ENCODE peak calls at places on chromosomes 2 and 18, in six cellular contexts. G is adrenal gland, A is transverse colon, R is NB4, C is OCI-LY7, O is fibroblast of lung. B is an unnamed sample.

GRCh38 chr2:18050001-18050400 is 171.5 kb downstream of the KCNS3 start:
- DNase-seq in G (no peak), A (no peak), R (no peak), C (no peak), O (no peak), B (no peak)

GRCh38 chr2:240136013-240136670 is at the start of gene COPS9:
- DNase-seq in G (peak), A (peak), R (peak), C (peak), O (peak), B (peak)

GRCh38 chr2:240556553-240557100 is 1.2 kb downstream of the ANKMY1 start:
- DNase-seq in G (peak), A (peak), R (peak), C (peak), O (peak), B (peak)

GRCh38 chr2:233084488-233084887 is 24.3 kb downstream of the INPP5D start:
- DNase-seq in G (peak), A (peak), R (peak), C (peak), O (no peak), B (peak)

GRCh38 chr18:77559274-77559910 is 309.7 kb downstream of the GALR1 start:
- DNase-seq in G (no peak), A (no peak), R (no peak), C (no peak), O (no peak), B (no peak)

GRCh38 chr2:238887616-238888015 is 39.7 kb downstream of the TWIST2 start:
- DNase-seq in G (no peak), A (no peak), R (no peak), C (no peak), O (no peak), B (no peak)

GRCh38 chr18:35705988-35706387 is 124.4 kb downstream of the GALNT1 start:
- DNase-seq in G (no peak), A (no peak), R (no peak), C (no peak), O (no peak), B (no peak)

GRCh38 chr2:195451160-195451559 is 205.9 kb upstream of the SLC39A10 start:
- DNase-seq in G (no peak), A (no peak), R (no peak), C (no peak), O (peak), B (no peak)

GRCh38 chr2:98282109-98282508 is 64.1 kb upstream of the CNGA3 start:
- DNase-seq in G (no peak), A (no peak), R (no peak), C (no peak), O (no peak), B (no peak)

GRCh38 chr2:190123956-190124355 is 61.4 kb upstream of the MSTN start:
- DNase-seq in G (no peak), A (no peak), R (no peak), C (no peak), O (no peak), B (no peak)

GRCh38 chr2:234932591-234933168 is 19.1 kb upstream of the SH3BP4 start:
- DNase-seq in G (no peak), A (no peak), R (no peak), C (no peak), O (no peak), B (no peak)

GRCh38 chr2:64330281-64330680 is 123.7 kb upstream of the LGALSL start:
- DNase-seq in G (no peak), A (no peak), R (no peak), C (no peak), O (no peak), B (no peak)

GRCh38 chr18:22613788-22614187 is 196.1 kb upstream of the CTAGE1 start:
- DNase-seq in G (no peak), A (no peak), R (no peak), C (no peak), O (no peak), B (no peak)

GRCh38 chr2:120005834-120006521 is 6.9 kb upstream of the EPB41L5 start:
- DNase-seq in G (no peak), A (no peak), R (no peak), C (peak), O (no peak), B (no peak)

GRCh38 chr2:130870779-130871178 is 34.1 kb downstream of the ARHGEF4 start:
- DNase-seq in G (no peak), A (no peak), R (no peak), C (no peak), O (no peak), B (no peak)

DNA sequence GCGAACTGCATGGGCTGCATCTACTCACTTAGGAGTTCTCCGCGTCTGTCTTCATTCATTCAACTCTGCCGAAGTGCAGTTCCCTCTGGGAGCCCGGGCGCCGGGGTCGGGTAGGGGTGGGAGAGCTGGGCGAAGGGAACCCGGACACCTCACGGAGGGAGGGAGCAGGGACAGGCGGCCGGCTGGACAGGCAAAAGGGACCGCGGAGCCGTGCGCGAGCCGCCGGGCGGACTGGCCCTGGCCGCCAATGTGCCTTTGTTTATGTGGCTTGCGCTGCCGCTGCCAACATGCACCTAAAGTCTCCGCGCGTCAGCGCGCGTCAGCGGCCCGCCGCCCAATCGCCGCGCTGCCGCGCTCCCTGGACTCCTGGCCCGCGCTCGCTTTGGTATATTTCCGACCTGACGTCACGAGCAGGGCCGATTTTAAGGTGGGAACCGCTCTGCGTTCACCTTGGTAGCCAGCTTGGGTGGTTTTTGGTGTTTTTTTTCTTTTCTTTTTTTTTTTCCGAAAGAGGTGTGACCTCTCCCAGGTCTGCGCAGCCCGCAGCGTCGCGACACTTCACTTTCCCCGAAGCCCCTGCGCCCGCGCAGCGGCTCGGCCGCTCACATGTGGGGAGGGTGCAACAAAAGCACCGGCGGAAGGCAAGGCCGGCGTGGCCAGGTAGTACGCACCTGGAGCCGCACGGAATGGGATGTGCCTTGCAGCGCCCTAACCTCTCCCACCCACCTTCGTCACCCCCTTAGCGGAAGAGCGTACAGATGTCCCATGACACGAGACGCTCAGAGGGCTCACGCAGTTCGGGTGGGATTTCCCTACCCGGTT is at the start of gene NR4A2:
- DNase-seq in G (peak), A (peak), R (peak), C (no peak), O (peak), B (peak)
- TF ChIP-seq CTCF in G (no peak), A (no peak), R (no peak), C (no peak), O (no peak), B (no peak)

DNA sequence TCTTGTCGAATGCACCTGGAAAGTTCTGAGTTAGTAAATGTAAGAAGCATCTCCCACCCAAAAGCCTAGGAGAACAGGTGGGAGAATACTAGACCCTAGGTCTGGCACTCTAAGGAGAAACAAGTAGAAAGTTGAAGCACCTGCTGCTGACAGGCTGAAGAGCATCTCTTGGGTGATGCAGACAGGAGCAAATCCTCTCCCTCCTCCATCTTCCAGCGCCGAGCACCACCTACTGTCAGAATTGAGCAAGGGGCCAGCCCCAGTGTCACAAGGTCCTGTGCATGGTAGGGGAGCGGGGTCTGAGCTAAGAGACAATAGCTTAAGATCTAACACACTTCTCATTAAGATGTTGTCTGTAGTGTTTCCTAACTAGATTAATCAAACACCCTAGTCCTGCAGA is 52.9 kb downstream of the HK2 start:
- DNase-seq in G (no peak), A (no peak), R (no peak), C (no peak), O (no peak), B (no peak)
- TF ChIP-seq CTCF in G (no peak), A (no peak), R (no peak), C (peak), O (no peak), B (no peak)

GRCh38 chr2:155842103-155842502 is 490.4 kb downstream of the NR4A2 start:
- DNase-seq in G (no peak), A (no peak), R (no peak), C (no peak), O (no peak), B (no peak)
- TF ChIP-seq CTCF in G (no peak), A (no peak), R (no peak), C (no peak), O (no peak), B (no peak)

DNA sequence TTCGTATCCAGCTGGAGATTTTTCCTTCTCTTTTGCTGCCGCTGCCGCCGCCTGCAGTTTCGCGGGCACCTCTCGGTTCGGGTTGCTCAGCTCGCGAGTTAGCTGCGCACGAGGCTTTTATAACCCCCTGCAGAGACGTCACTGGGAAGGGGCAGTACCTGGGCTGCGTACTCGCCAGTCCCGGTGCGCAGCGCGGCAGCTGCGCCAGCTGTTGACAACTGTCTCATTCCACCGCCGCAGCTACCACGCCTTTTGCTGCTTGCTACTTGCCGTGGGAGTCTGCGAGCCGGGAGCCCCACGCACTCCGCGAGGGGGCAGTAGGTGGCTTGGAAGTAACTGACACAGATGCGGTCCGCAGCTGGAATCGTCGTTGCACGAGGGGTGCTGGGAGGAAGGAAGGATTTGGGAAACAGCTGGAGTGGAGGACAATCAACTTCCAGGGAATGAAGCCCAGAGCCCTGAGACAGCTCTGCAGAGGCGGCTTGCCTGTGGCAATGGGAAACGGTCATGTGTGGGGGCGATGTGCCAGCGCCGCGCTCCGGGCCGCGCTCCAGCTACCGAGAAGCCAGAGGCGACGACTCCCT is at the start of gene TACR1:
- DNase-seq in G (peak), A (peak), R (peak), C (no peak), O (peak), B (no peak)
- TF ChIP-seq CTCF in G (peak), A (peak), R (no peak), C (peak), O (peak), B (no peak)

GRCh38 chr2:237574894-237575868 is 8.8 kb downstream of the PRLH start:
- DNase-seq in G (no peak), A (peak), R (no peak), C (no peak), O (no peak), B (no peak)
- TF ChIP-seq CTCF in G (no peak), A (no peak), R (no peak), C (no peak), O (no peak), B (no peak)

GRCh38 chr2:74462786-74463105 is 2.4 kb downstream of the MOGS start:
- DNase-seq in G (no peak), A (no peak), R (no peak), C (no peak), O (no peak), B (no peak)

GRCh38 chr2:74462054-74462785 is 3.0 kb downstream of the MOGS start:
- DNase-seq in G (no peak), A (no peak), R (no peak), C (no peak), O (no peak), B (no peak)

GRCh38 chr2:74458957-74459290 is 686 bp downstream of the WBP1 start:
- DNase-seq in G (no peak), A (no peak), R (no peak), C (no peak), O (peak), B (no peak)

GRCh38 chr2:74459377-74460118 is 1.3 kb downstream of the WBP1 start:
- DNase-seq in G (no peak), A (no peak), R (no peak), C (no peak), O (no peak), B (no peak)

DNA sequence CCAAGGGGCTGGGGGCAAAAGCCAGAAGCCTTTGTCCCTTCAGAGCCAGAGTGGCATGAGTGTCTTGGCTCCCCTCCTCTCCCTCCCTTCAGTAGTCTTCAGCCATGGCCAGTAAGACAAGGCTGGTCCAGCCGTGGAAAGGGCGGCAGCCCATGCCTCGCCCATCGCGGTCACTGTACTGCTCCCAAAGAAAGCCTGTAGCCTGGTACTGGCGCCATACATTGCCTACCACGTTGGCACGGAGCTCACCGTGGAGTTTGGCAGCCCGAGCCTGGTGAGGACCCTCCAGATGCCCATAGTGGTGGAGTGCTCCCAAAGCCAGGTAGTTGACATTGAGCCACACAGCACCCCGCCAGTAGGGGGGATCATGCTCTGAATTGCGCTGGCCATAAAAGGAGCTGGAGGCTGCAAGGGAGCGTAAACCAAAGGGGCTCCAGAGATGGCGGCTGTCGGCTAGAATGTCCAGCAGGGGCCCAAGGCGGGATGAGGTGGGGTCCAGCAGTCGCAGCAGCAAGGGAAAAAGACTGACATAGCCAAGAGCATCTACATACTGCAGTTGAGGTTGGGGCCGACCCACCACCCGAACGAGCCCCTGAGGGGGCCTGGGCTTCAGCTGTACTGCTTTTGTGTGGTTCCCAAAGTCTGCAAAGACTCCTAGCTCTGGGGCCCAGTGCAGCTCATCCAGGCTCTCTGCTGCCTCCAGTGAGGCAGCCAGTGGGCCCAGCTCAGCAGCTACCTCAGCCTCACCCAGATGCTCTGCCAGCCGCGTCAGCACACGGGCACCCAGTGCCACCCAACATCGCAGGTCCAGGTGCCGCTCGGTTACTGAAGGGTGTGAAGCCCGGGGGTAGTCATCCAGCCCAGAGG is 3.2 kb downstream of the WBP1 start:
- DNase-seq in G (no peak), A (no peak), R (peak), C (peak), O (no peak), B (no peak)
- TF ChIP-seq CTCF in G (peak), A (no peak), R (peak), C (peak), O (no peak), B (no peak)

DNA sequence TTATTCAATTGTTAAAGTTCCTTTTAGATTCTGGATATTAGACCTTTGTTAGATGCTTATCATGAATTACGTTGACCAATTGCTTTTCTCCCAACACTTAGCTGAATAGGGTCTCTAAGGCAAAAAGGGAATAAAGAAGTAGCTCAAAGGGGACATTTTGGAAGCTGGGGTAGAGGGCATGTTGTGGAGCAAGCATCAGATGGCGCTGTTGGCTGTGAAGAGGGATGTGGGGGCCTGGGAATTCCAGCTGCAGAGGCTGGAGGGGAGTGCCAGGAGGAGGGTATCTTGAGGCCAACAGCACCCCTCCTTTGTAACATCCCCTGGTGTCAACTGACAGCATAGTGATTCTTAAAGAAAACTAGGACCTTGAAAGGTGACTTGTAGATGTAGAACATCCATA is 198.2 kb downstream of the ADCYAP1 start:
- DNase-seq in G (no peak), A (no peak), R (no peak), C (no peak), O (no peak), B (no peak)
- TF ChIP-seq CTCF in G (no peak), A (no peak), R (no peak), C (no peak), O (no peak), B (no peak)

GRCh38 chr2:46299365-46300263 is 2.4 kb downstream of the EPAS1 start:
- DNase-seq in G (peak), A (peak), R (peak), C (no peak), O (peak), B (no peak)
- TF ChIP-seq CTCF in G (no peak), A (no peak), R (no peak), C (no peak), O (no peak), B (no peak)

GRCh38 chr2:40499437-40499836 is 47.5 kb upstream of the SLC8A1 start:
- DNase-seq in G (no peak), A (no peak), R (no peak), C (no peak), O (no peak), B (no peak)

DNA sequence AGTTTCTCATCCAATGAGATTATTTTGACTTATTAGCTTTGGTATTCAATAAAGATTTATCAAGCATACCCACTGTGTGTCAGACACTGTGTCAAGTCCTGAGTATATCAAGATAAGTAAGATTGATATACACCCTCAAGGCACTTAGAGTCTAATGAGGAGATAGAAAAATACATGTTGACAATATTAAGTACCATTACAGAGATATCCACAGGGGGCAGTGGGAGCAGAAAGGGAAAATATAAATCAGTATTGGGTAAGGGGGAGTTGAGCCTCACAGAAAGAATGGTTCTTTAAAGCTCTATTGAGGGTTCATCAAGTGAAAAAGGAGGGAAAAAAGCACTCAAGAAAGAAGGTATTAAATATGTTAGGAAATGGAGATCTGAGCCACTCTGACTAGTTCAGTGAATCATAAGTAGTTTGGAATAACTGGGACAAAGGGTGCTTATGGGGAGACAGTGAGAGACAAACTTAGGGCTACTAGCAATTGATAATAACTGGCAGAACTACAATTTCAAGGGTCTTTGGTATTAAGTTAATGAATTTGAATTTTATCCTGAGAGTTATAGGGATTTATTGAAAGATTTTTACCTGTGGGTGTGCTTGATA is 45.5 kb upstream of the SLC8A1 start:
- DNase-seq in G (no peak), A (no peak), R (no peak), C (no peak), O (peak), B (no peak)
- TF ChIP-seq CTCF in G (no peak), A (no peak), R (no peak), C (peak), O (no peak), B (no peak)

B was measured in natural killer cell.